ENCODE peak calls at places on chromosomes 4 and X, in four cellular contexts. C, B, V and Q are unnamed samples.

GRCh38 chrX:106170318-106170717 is 2.2 kb downstream of the PWWP3B start:
- DNase-seq in C (no peak), B (no peak), V (no peak), Q (no peak)

GRCh38 chrX:102720237-102721168 is at the start of gene GPRASP3:
- DNase-seq in B (peak), C (peak), V (no peak), Q (peak)

GRCh38 chr4:113433116-113433515 is 328.4 kb downstream of the CAMK2D start:
- DNase-seq in C (no peak), B (no peak), V (no peak), Q (no peak)

GRCh38 chrX:40912166-40912565 is 173.1 kb upstream of the USP9X start:
- DNase-seq in V (no peak), B (no peak), C (no peak), Q (no peak)

GRCh38 chr4:53306729-53307128 is 59.1 kb downstream of the SCFD2 start:
- DNase-seq in V (no peak), C (peak), B (no peak), Q (no peak)

GRCh38 chrX:53686151-53686885 is at the start of gene HUWE1:
- DNase-seq in C (peak), V (no peak), B (peak), Q (no peak)

GRCh38 chrX:11750051-11750450 is 8.0 kb upstream of the MSL3 start:
- DNase-seq in B (no peak), V (no peak), C (no peak), Q (no peak)

GRCh38 chr4:180449395-180449956 is 1793.7 kb upstream of the TENM3 start:
- DNase-seq in B (no peak), V (no peak), C (no peak), Q (no peak)

GRCh38 chr4:89101256-89102161 is 9.8 kb upstream of the TIGD2 start:
- DNase-seq in B (no peak), V (no peak), C (no peak), Q (no peak)

GRCh38 chr4:95167809-95168208 is 381.0 kb downstream of the UNC5C start:
- DNase-seq in V (no peak), C (no peak), B (no peak), Q (no peak)

GRCh38 chrX:152663086-152663485 is 25.4 kb downstream of the GABRQ start:
- DNase-seq in B (no peak), V (no peak), C (no peak), Q (no peak)

GRCh38 chrX:53186363-53186762 is 38.6 kb downstream of the KDM5C start:
- DNase-seq in C (no peak), V (peak), B (no peak), Q (no peak)

GRCh38 chr4:153335665-153336064 is 8.8 kb upstream of the MND1 start:
- DNase-seq in C (no peak), V (no peak), B (no peak), Q (no peak)